ENCODE peak calls at places on chromosome 12, in seven cellular contexts. W is spleen; I is left ventricle myocardium inferior; J is CD8-positive, alpha-beta T cell; U is HCT116; O is cardiac muscle cell; N is GM12878. S is an unnamed sample.

GRCh38 chr12:78085562-78086182 is 255.0 kb downstream of the NAV3 start:
- DNase-seq in W (no peak), I (no peak), J (no peak), U (no peak), O (no peak), N (no peak), S (no peak)

GRCh38 chr12:68497702-68498101 is 113.0 kb upstream of the RAP1B start:
- DNase-seq in W (no peak), I (no peak), J (no peak), U (peak; percentile 23), O (no peak), N (peak; percentile 50), S (peak; percentile 31)

GRCh38 chr12:43858991-43859390 is 23.1 kb downstream of the TMEM117 start:
- DNase-seq in W (no peak), I (no peak), J (no peak), U (no peak), O (no peak), N (no peak), S (no peak)

GRCh38 chr12:61915420-61915819 is 344.8 kb upstream of the USP15 start:
- DNase-seq in W (no peak), I (no peak), J (no peak), U (no peak), O (no peak), N (no peak), S (no peak)

GRCh38 chr12:31849090-31849687 is 110.0 kb upstream of the RESF1 start:
- DNase-seq in W (no peak), I (no peak), J (no peak), U (peak; percentile 54), O (peak; percentile 35), N (no peak), S (peak; percentile 48)

GRCh38 chr12:81729781-81730180 is 29.4 kb downstream of the PPFIA2 start:
- DNase-seq in W (no peak), I (no peak), J (no peak), U (no peak), O (peak; percentile 25), N (no peak), S (no peak)

GRCh38 chr12:109093022-109093918 is at the start of gene ALKBH2:
- DNase-seq in W (peak; percentile 99), I (peak; percentile 93), J (peak; percentile 95), U (peak; percentile 88), O (peak; percentile 96), N (peak; percentile 72), S (peak; percentile 96)

GRCh38 chr12:114623737-114624136 is 60.2 kb downstream of the TBX3 start:
- DNase-seq in W (no peak), I (no peak), J (no peak), U (no peak), O (no peak), N (no peak), S (no peak)

GRCh38 chr12:84874125-84874824 is 38.3 kb downstream of the SLC6A15 start:
- DNase-seq in W (no peak), I (no peak), J (no peak), U (peak; percentile 55), O (peak; percentile 77), N (no peak), S (peak; percentile 59)

GRCh38 chr12:54389139-54389508 is 4.6 kb upstream of the ZNF385A start:
- DNase-seq in W (no peak), I (no peak), J (no peak), U (no peak), O (no peak), N (no peak), S (no peak)

GRCh38 chr12:54392485-54393349 is 8.2 kb upstream of the ZNF385A start:
- DNase-seq in W (no peak), I (no peak), J (no peak), U (no peak), O (no peak), N (no peak), S (no peak)

GRCh38 chr12:54389536-54390175 is 5.1 kb upstream of the ZNF385A start:
- DNase-seq in W (no peak), I (peak; percentile 14), J (no peak), U (no peak), O (no peak), N (no peak), S (no peak)

GRCh38 chr12:54390176-54390667 is 5.7 kb upstream of the ZNF385A start:
- DNase-seq in W (no peak), I (peak; percentile 13), J (no peak), U (no peak), O (peak; percentile 59), N (no peak), S (no peak)

GRCh38 chr12:54390668-54391551 is 6.4 kb upstream of the ZNF385A start:
- DNase-seq in W (peak; percentile 92), I (peak; percentile 11), J (peak; percentile 69), U (no peak), O (peak; percentile 81), N (no peak), S (peak; percentile 64)
- TF ChIP-seq CTCF in W (no peak), I (no peak), J (no peak), U (no peak), O (peak; percentile 14), N (peak; percentile 31), S (peak; percentile 21)

DNA sequence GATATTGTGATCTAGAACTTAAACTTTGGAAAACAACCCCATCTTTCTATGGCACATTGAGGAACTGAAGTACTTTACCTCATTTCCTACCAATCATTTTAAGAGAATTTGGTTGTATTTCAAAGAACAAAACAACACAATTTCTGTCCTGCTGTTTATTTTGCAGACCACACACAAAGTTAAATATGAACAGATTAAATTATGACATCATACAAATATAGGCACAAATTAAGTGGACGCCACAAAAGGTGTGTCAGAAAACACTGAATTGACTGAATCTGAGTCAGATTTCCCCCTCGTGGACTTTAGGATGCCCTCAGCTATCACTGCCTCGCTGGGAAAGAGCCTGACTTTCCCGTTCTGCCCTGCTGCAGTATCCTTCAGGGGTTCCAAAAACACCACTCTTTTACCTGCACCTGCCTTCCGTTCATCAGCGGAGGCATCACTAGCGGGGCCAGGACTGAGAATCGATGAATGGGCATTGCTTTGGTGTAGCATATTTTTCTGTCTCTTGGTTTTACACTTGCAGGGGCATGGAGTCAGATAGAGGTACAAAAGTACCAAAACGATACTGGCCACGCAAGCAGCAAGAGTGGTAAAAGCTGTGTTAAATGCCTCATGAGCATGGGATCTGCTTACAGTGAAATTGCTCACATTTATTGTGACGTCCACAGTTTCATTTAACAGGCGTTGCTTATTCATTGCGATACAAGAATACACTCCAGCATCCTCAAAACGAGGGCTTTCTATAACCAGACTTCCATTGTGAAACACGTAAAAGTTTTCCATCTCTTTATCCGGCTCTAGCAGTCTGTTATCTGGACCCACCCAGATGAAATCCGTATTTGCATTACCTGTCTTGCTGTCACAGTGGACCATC is 2.0 kb upstream of the PCED1B start:
- DNase-seq in W (no peak), I (no peak), J (no peak), U (no peak), O (no peak), N (no peak), S (no peak)
- H3K4me3 ChIP-seq in W (no peak overlapping the region), I (peak overlapping the region; percentile 81), J (peak overlapping the region; percentile 68), U (no peak overlapping the region), O (no peak overlapping the region), N (no peak overlapping the region), S (no peak overlapping the region)

GRCh38 chr12:21774358-21775129 is at the start of gene KCNJ8:
- DNase-seq in W (peak; percentile 74), I (peak; percentile 92), J (no peak), U (no peak), O (peak; percentile 94), N (no peak), S (no peak)

GRCh38 chr12:21771311-21771710 is 3.2 kb downstream of the KCNJ8 start:
- DNase-seq in W (no peak), I (no peak), J (no peak), U (no peak), O (no peak), N (no peak), S (no peak)

GRCh38 chr12:21775130-21775920 is 819 bp upstream of the KCNJ8 start:
- DNase-seq in W (no peak), I (no peak), J (no peak), U (no peak), O (no peak), N (no peak), S (no peak)

GRCh38 chr12:21773799-21774198 is 707 bp downstream of the KCNJ8 start:
- DNase-seq in W (no peak), I (no peak), J (no peak), U (no peak), O (no peak), N (no peak), S (no peak)

DNA sequence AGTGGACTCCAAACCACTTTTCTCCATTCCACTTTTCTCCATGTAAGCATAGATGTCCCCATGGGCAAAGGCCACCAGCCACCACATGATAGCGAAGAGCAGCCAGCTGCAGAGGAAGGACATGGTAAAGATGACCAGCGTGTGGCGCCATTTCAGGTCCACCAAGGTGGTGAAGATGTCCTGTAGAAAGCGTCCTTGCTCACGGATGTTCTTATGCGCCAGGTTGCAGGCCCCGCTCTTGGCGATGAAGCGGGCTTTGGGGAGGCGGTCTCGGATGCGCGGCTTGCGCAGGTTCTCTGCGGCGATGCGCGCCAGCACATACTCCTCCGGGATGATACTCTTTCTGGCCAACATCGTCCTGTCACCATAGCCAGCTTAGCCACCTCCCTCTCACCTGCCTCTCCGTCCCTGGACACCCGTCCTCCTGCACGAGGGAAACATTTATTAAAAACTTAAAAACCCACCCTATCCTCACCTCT is 1.2 kb downstream of the KCNJ8 start:
- DNase-seq in W (no peak), I (peak; percentile 70), J (no peak), U (peak; percentile 3), O (peak; percentile 57), N (no peak), S (no peak)
- TF ChIP-seq CTCF in W (no peak), I (peak; percentile 58), J (no peak), U (peak; percentile 61), O (peak; percentile 20), N (no peak), S (no peak)

GRCh38 chr12:110687770-110688169 is 1.1 kb downstream of the HVCN1 start:
- DNase-seq in W (peak; percentile 72), I (no peak), J (no peak), U (no peak), O (no peak), N (no peak), S (peak; percentile 61)

GRCh38 chr12:110689601-110690430 is 901 bp upstream of the HVCN1 start:
- DNase-seq in W (peak; percentile 91), I (peak; percentile 54), J (peak; percentile 58), U (no peak), O (no peak), N (peak; percentile 57), S (peak; percentile 93)

GRCh38 chr12:110686294-110686903 is 2.5 kb downstream of the HVCN1 start:
- DNase-seq in W (peak; percentile 36), I (no peak), J (no peak), U (no peak), O (no peak), N (no peak), S (peak; percentile 51)

GRCh38 chr12:110688446-110689001 is 391 bp downstream of the HVCN1 start:
- DNase-seq in W (no peak), I (no peak), J (no peak), U (no peak), O (no peak), N (no peak), S (no peak)

DNA sequence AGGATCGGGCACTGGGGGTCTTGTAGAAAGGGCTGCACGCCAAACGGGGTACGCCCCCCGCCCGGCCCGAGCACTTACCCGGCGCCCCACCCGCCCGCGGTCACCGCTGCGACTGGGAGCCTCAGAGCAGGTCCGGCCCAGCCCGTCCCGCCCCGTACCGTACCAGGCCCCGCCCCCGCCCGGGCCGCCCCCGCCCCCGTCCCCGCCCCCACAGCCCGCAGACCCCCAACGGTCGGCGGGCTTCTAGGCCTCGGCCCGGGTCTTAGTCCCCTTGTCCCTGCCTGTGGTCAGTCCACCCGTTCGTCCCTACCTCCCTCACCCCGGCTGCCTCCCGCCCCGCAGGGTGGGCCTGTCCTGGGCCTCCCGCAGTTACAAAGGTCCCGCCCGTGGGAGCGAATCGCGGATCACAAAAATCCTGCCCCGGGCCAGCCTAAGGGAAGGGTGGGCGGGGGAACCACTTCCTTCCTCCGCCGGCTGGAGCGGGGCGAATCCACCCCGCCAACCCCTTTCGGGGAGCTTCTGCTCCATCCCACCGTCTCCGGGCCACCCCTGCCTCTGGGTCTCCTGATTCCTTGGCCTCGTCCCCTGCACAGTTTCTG is at the start of gene HVCN1:
- DNase-seq in W (peak; percentile 93), I (peak; percentile 73), J (peak; percentile 42), U (no peak), O (peak; percentile 54), N (no peak), S (peak; percentile 70)
- H3K4me3 ChIP-seq in W (peak within 1 kb of the TSS; percentile 61), I (peak within 1 kb of the TSS; percentile 91), J (peak within 1 kb of the TSS; percentile 74), U (no peak within 1 kb of the TSS), O (peak within 1 kb of the TSS; percentile 46), N (peak within 1 kb of the TSS; percentile 90), S (peak within 1 kb of the TSS; percentile 77)